ENCODE peak calls at places on chromosome 1, in nine cellular contexts. Y is retinal pigment epithelial cell, A is pancreas, D is thoracic aorta, F is GM12865, R is cardiac muscle cell, O is BE2C, I is GM06990, B is endothelial cell. S is an unnamed sample.

GRCh38 chr1:12407050-12407961 is 177.5 kb downstream of the VPS13D start:
- DNase-seq in A (no peak), R (no peak), Y (no peak), D (no peak), O (no peak), F (peak; percentile 28), B (no peak), I (no peak), S (no peak)

GRCh38 chr1:93722081-93723031 is 40.7 kb upstream of the BCAR3 start:
- DNase-seq in F (no peak), I (no peak), O (peak; percentile 32), D (no peak), A (no peak), R (no peak), B (no peak), Y (no peak), S (no peak)

GRCh38 chr1:39409055-39409816 is 82.2 kb upstream of the BMP8A start:
- DNase-seq in B (peak; percentile 71), F (no peak), D (no peak), Y (no peak), R (peak; percentile 46), I (no peak), O (peak; percentile 24), A (no peak), S (peak; percentile 78)

GRCh38 chr1:21896652-21897532 is 40.2 kb downstream of the HSPG2 start:
- DNase-seq in Y (no peak), A (no peak), I (no peak), D (no peak), F (no peak), O (no peak), B (peak; percentile 67), R (peak; percentile 53), S (peak; percentile 94)

GRCh38 chr1:100582943-100583342 is 45.0 kb downstream of the GPR88 start:
- DNase-seq in A (no peak), Y (no peak), D (no peak), B (no peak), I (no peak), O (no peak), R (no peak), F (no peak), S (no peak)

GRCh38 chr1:36367067-36367466 is 18.7 kb downstream of the STK40 start:
- DNase-seq in Y (no peak), I (no peak), O (no peak), D (no peak), F (no peak), B (peak; percentile 31), A (no peak), R (no peak), S (no peak)

GRCh38 chr1:156386134-156386901 is 17.3 kb downstream of the RHBG start:
- DNase-seq in O (no peak), I (no peak), R (no peak), D (no peak), F (no peak), Y (no peak), B (no peak), A (no peak), S (no peak)

GRCh38 chr1:161218301-161219077 is 3.4 kb downstream of the FCER1G start:
- DNase-seq in A (no peak), Y (no peak), B (no peak), F (no peak), D (no peak), I (no peak), R (no peak), O (no peak), S (no peak)

GRCh38 chr1:52632732-52633290 is at the start of gene SHISAL2A:
- DNase-seq in F (peak; percentile 62), O (peak; percentile 11), I (peak; percentile 43), Y (no peak), A (peak; percentile 44), B (peak; percentile 55), R (peak; percentile 61), D (no peak), S (no peak)

GRCh38 chr1:15749399-15750291 is 7.3 kb downstream of the TMEM82 start:
- DNase-seq in A (peak; percentile 49), B (no peak), R (no peak), D (peak; percentile 81), I (no peak), Y (no peak), O (no peak), F (no peak), S (peak; percentile 65)

GRCh38 chr1:21906173-21907078 is 30.7 kb downstream of the HSPG2 start:
- DNase-seq in R (no peak), D (peak; percentile 76), A (no peak), F (no peak), I (no peak), B (no peak), O (peak; percentile 31), Y (no peak), S (peak; percentile 94)

GRCh38 chr1:56168176-56168575 is 411.2 kb downstream of the PLPP3 start:
- DNase-seq in A (no peak), F (no peak), O (no peak), Y (no peak), I (no peak), R (peak; percentile 32), B (no peak), D (no peak), S (no peak)

GRCh38 chr1:231421971-231422797 is at the start of gene EGLN1:
- DNase-seq in I (peak; percentile 94), O (peak; percentile 92), B (peak; percentile 81), Y (peak; percentile 80), A (peak; percentile 89), F (peak; percentile 94), D (peak; percentile 21), R (peak; percentile 89), S (peak; percentile 78)

GRCh38 chr1:54812801-54813478 is 11.8 kb upstream of the TTC22 start:
- DNase-seq in A (no peak), Y (no peak), R (no peak), I (peak; percentile 41), F (peak; percentile 78), B (no peak), D (no peak), O (no peak), S (no peak)

GRCh38 chr1:181044449-181044966 is 10.7 kb downstream of the MR1 start:
- DNase-seq in F (peak; percentile 71), R (no peak), D (no peak), O (no peak), Y (no peak), A (no peak), I (peak; percentile 39), B (no peak), S (no peak)

GRCh38 chr1:174788981-174789380 is 210.8 kb upstream of the CACYBP start:
- DNase-seq in Y (no peak), F (no peak), D (no peak), O (no peak), B (no peak), A (no peak), R (no peak), I (peak; percentile 26), S (no peak)

GRCh38 chr1:14699596-14699995 is 101.1 kb downstream of the KAZN start:
- DNase-seq in R (no peak), I (no peak), Y (no peak), B (no peak), O (no peak), F (no peak), D (no peak), A (no peak), S (no peak)

GRCh38 chr1:61420909-61421835 is 303.8 kb downstream of the TM2D1 start:
- DNase-seq in R (peak; percentile 27), Y (no peak), B (no peak), O (no peak), A (no peak), F (no peak), I (no peak), D (no peak), S (no peak)

GRCh38 chr1:84668185-84668584 is 22.1 kb downstream of the SSX2IP start:
- DNase-seq in A (no peak), O (no peak), D (no peak), F (peak; percentile 6), I (no peak), B (no peak), R (no peak), Y (no peak), S (no peak)
- TF ChIP-seq CTCF in A (no peak), O (peak; percentile 42), D (peak; percentile 28), F (peak; percentile 9), I (peak; percentile 19), B (no peak), R (peak; percentile 42), Y (peak; percentile 43), S (no peak)

DNA sequence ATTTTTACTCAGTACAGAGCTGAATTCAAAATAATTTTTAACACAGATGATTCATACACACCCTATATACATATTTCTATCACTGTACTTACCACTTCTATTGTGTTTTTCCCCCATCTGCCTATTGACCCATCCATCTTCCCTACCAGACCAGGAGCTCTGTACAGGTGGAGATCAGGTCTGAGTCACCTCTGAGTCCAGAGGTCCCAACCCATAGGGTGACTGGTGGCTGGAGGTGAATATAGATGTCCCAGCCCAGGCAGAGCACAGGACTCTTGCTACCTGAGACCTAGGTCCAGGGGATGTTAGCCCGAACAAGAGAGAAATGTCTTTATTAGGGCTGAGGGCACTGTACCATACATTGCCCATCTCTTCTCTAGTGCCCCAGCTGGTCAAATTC is 54.8 kb downstream of the DMAP1 start:
- DNase-seq in O (no peak), A (no peak), F (no peak), Y (no peak), B (no peak), I (no peak), R (no peak), D (no peak), S (no peak)
- TF ChIP-seq CTCF in O (no peak), A (no peak), F (no peak), Y (no peak), B (no peak), I (no peak), R (no peak), D (no peak), S (no peak)

GRCh38 chr1:50747394-50747793 is 212.7 kb downstream of the FAF1 start:
- DNase-seq in I (no peak), B (no peak), Y (no peak), R (no peak), A (no peak), D (no peak), F (no peak), O (no peak), S (no peak)

GRCh38 chr1:50750021-50750619 is 209.9 kb downstream of the FAF1 start:
- DNase-seq in F (peak; percentile 23), A (no peak), D (no peak), O (peak; percentile 19), I (no peak), Y (no peak), B (peak; percentile 22), R (peak; percentile 11), S (no peak)
- TF ChIP-seq CTCF in F (peak; percentile 24), A (no peak), D (peak; percentile 30), O (peak; percentile 54), I (peak; percentile 29), Y (peak; percentile 67), B (no peak), R (peak; percentile 49), S (peak; percentile 55)

DNA sequence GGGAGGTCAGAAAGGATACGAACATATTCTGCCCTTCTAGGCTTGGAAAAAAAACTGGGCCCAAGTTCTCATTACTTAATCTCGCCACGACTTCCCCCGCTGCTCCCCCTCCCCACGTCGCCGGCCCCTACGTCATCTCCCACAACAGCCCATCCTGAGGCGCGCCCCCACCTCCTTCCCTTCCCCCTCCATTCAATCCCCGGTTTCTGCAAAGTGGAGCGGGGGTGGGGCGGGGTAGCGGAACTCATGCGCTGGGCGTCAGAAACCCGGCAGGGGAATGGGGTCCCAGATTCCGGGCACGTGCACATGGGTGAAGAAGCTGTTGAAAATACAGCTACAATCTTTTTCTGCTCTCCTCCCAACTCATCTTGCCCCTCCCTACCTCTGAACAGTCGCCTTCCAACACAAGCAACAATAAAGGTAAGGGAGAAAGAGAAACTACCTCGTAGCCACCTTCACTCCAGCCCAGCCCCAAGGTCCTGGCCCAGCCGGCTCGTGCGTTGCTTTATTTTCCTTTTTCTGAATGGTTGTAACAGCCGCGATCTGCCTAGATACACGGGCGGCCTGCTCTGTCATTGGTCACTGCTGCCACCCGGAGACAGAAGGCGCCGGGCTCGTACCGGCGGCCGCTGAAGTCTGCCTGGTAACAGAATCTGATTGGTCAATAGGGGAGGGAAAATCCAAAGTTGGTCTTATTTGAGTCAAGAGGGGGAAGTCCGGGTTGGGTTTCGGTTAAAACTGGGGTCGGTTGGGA is at the start of gene RFX5:
- DNase-seq in Y (peak; percentile 90), I (peak; percentile 98), B (peak; percentile 94), O (peak; percentile 94), A (peak; percentile 89), D (peak; percentile 92), R (peak; percentile 97), F (peak; percentile 100), S (peak; percentile 98)
- TF ChIP-seq CTCF in Y (no peak), I (no peak), B (no peak), O (no peak), A (no peak), D (no peak), R (no peak), F (no peak), S (no peak)

S was measured in right atrium auricular region.